ENCODE peak calls at places on chromosome 21, in four cellular contexts. P is hepatocyte, T is cardiac muscle cell, H is neuronal stem cell. S is an unnamed sample.

GRCh38 chr21:34082769-34083168 is 9.4 kb downstream of the MRPS6 start:
- DNase-seq in H (no peak), P (no peak), T (no peak), S (no peak)

GRCh38 chr21:36125513-36126121 is 9.3 kb upstream of the CBR3 start:
- DNase-seq in T (peak; percentile 59), P (peak; percentile 73), H (no peak), S (no peak)

GRCh38 chr21:41656946-41657525 is 109.8 kb downstream of the RIPK4 start:
- DNase-seq in T (no peak), H (no peak), P (no peak), S (no peak)

GRCh38 chr21:41360072-41360821 is 1.6 kb upstream of the MX2 start:
- DNase-seq in P (no peak), T (peak; percentile 24), H (no peak), S (no peak)

GRCh38 chr21:29819675-29820337 is 120.0 kb downstream of the GRIK1 start:
- DNase-seq in H (no peak), T (no peak), P (no peak), S (no peak)

GRCh38 chr21:33360281-33360680 is 35.5 kb downstream of the IFNAR1 start:
- DNase-seq in H (no peak), P (no peak), T (no peak), S (no peak)

GRCh38 chr21:29466532-29466931 is 167.8 kb downstream of the BACH1 start:
- DNase-seq in P (no peak), T (no peak), H (no peak), S (no peak)

GRCh38 chr21:28521932-28522826 is 470.5 kb downstream of the LTN1 start:
- DNase-seq in P (peak; percentile 50), T (peak; percentile 49), H (no peak), S (no peak)

GRCh38 chr21:32386195-32386870 is 6.5 kb downstream of the URB1 start:
- DNase-seq in T (no peak), H (no peak), P (no peak), S (no peak)

GRCh38 chr21:17513214-17514123 is 626 bp downstream of the CXADR start:
- DNase-seq in T (peak; percentile 75), H (peak; percentile 35), P (peak; percentile 60), S (no peak)

GRCh38 chr21:42596657-42597056 is 56.8 kb upstream of the PDE9A start:
- DNase-seq in H (no peak), T (no peak), P (no peak), S (no peak)

DNA sequence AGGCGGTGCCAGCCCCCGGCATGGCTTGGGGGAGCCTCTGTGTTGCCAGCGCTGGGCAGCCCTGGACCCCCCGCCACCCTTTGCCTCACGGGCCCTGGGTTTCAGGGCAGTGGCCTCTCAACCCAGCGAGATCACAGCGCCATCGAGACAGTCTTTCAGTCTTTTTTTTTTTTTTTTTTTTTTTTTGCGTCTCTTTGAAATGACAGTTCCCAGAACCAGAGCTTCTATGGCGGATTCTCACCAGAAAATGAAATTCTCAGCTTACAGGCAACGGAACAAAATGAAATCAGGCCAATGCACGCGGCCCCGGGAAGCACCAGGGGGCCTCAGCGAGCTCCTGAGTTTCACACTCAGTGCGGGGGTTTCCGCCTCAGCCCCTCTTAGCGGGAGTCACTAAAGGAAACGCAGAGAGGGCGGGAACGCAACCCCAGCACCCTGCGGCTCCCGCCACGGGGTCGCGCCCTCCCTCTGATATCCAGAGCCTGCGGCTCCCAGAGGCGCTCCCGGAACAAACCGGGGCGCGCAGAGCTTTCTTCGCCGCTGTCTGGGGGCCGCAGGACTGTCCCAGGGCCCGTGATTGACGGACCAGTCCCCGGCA is 8.0 kb upstream of the COL6A1 start:
- DNase-seq in H (no peak), T (peak; percentile 88), P (peak; percentile 91), S (no peak)
- H3K4me3 ChIP-seq in H (peak overlapping the region; percentile 23), T (peak overlapping the region; percentile 34), P (peak overlapping the region; percentile 40), S (peak overlapping the region; percentile 46)

GRCh38 chr21:37905291-37905690 is 11.0 kb downstream of the KCNJ6 start:
- DNase-seq in P (no peak), T (no peak), H (no peak), S (no peak)
- H3K4me3 ChIP-seq in P (no peak overlapping the region), T (no peak overlapping the region), H (no peak overlapping the region), S (no peak overlapping the region)

GRCh38 chr21:25501448-25501847 is 105.8 kb downstream of the MRPL39 start:
- DNase-seq in H (no peak), P (no peak), T (no peak), S (no peak)
- H3K4me3 ChIP-seq in H (no peak overlapping the region), P (no peak overlapping the region), T (no peak overlapping the region), S (no peak overlapping the region)

GRCh38 chr21:26756491-26757159 is 88.6 kb downstream of the ADAMTS1 start:
- DNase-seq in T (no peak), P (no peak), H (no peak), S (no peak)
- H3K4me3 ChIP-seq in T (no peak overlapping the region), P (no peak overlapping the region), H (no peak overlapping the region), S (no peak overlapping the region)

GRCh38 chr21:27258756-27259429 is 292.0 kb upstream of the ADAMTS5 start:
- DNase-seq in P (no peak), H (no peak), T (no peak), S (no peak)
- H3K4me3 ChIP-seq in P (no peak overlapping the region), H (no peak overlapping the region), T (no peak overlapping the region), S (no peak overlapping the region)

GRCh38 chr21:38503588-38503987 is 5.3 kb upstream of the ERG start:
- DNase-seq in T (no peak), P (no peak), H (no peak), S (no peak)
- H3K4me3 ChIP-seq in T (no peak overlapping the region), P (no peak overlapping the region), H (no peak overlapping the region), S (no peak overlapping the region)